ENCODE peak calls at places on chromosomes 6 and 20, in ten cellular contexts. H, P, Y, O, C, G, W, V, T and K are unnamed samples.
A peak's percentile ranks its signal among the peaks of the same experiment; 100 is the strongest.

GRCh38 chr20:24764027-24764797 is 184.9 kb upstream of the CST7 start:
- DNase-seq in P (no peak), V (no peak), Y (no peak), G (no peak), W (no peak), C (no peak), O (no peak), H (no peak), T (no peak), K (no peak)

GRCh38 chr20:60820149-60820548 is 431.9 kb upstream of the CDH4 start:
- DNase-seq in P (no peak), H (no peak), T (no peak), G (no peak), Y (no peak), O (no peak), V (no peak), C (no peak), W (no peak), K (no peak)

GRCh38 chr20:43404880-43405279 is 52.8 kb upstream of the SRSF6 start:
- DNase-seq in T (no peak), Y (peak; percentile 26), G (peak; percentile 13), W (no peak), V (peak; percentile 34), P (no peak), O (no peak), H (no peak), C (peak; percentile 41), K (peak; percentile 13)

GRCh38 chr6:166957087-166957804 is 896 bp upstream of the RNASET2 start:
- DNase-seq in T (no peak), C (peak; percentile 69), Y (no peak), W (no peak), G (peak; percentile 27), P (peak; percentile 88), V (no peak), H (peak; percentile 45), O (no peak), K (no peak)

GRCh38 chr6:159806021-159806458 is 6.0 kb downstream of the PNLDC1 start:
- DNase-seq in G (no peak), C (no peak), H (no peak), P (no peak), V (peak; percentile 22), W (no peak), O (no peak), Y (no peak), T (no peak), K (peak; percentile 46)

GRCh38 chr20:22908437-22908836 is 126.7 kb upstream of the SSTR4 start:
- DNase-seq in O (no peak), P (no peak), C (no peak), T (no peak), W (no peak), Y (no peak), G (no peak), H (no peak), V (no peak), K (no peak)

GRCh38 chr20:49887251-49887827 is 28.0 kb downstream of the SPATA2 start:
- DNase-seq in T (no peak), V (peak; percentile 80), P (no peak), G (peak; percentile 35), H (no peak), O (no peak), C (no peak), W (no peak), Y (no peak), K (no peak)

GRCh38 chr6:34052918-34053608 is 92.8 kb downstream of the GRM4 start:
- DNase-seq in H (no peak), V (no peak), G (no peak), C (no peak), T (no peak), W (no peak), O (no peak), P (no peak), Y (no peak), K (no peak)

GRCh38 chr6:44021628-44022295 is 105.5 kb downstream of the MRPL14 start:
- DNase-seq in C (no peak), V (no peak), H (no peak), T (no peak), Y (no peak), O (no peak), G (no peak), W (no peak), P (peak; percentile 28), K (no peak)

GRCh38 chr6:131167773-131168172 is 32.5 kb downstream of the AKAP7 start:
- DNase-seq in O (no peak), C (no peak), G (no peak), V (peak; percentile 7), Y (no peak), H (no peak), W (no peak), P (no peak), T (no peak), K (peak; percentile 39)

GRCh38 chr6:2900821-2901644 is 2.1 kb downstream of the SERPINB9 start:
- DNase-seq in V (no peak), Y (no peak), P (no peak), H (no peak), T (no peak), C (no peak), G (peak; percentile 2), W (no peak), O (no peak), K (no peak)

GRCh38 chr6:52050051-52050405 is 37.4 kb downstream of the PKHD1 start:
- DNase-seq in V (no peak), G (no peak), W (no peak), P (no peak), O (no peak), H (no peak), C (no peak), T (no peak), Y (no peak), K (no peak)

GRCh38 chr6:106974999-106975698 is 620 bp upstream of the CD24 start:
- DNase-seq in C (peak; percentile 65), W (peak; percentile 55), G (peak; percentile 23), P (peak; percentile 83), O (peak; percentile 52), V (peak; percentile 72), Y (no peak), H (peak; percentile 58), T (no peak), K (peak; percentile 87)

GRCh38 chr20:37542281-37542680 is 14.6 kb upstream of the BLCAP start:
- DNase-seq in T (no peak), P (no peak), G (peak; percentile 82), C (no peak), H (no peak), O (no peak), Y (no peak), V (peak; percentile 86), W (no peak), K (no peak)

GRCh38 chr6:126600258-126600916 is 260.5 kb downstream of the CENPW start:
- DNase-seq in T (no peak), G (no peak), H (no peak), P (no peak), W (no peak), Y (no peak), C (no peak), V (no peak), O (no peak), K (no peak)

GRCh38 chr6:159983641-159984080 is 14.8 kb downstream of the IGF2R start:
- DNase-seq in T (no peak), H (no peak), G (peak; percentile 75), W (no peak), V (peak; percentile 63), Y (no peak), C (no peak), O (no peak), P (no peak), K (peak; percentile 72)

GRCh38 chr6:154733610-154734379 is 579 bp downstream of the SCAF8 start:
- DNase-seq in Y (peak; percentile 83), W (peak; percentile 73), O (peak; percentile 89), T (peak; percentile 74), V (peak; percentile 97), C (peak; percentile 96), P (peak; percentile 98), G (peak; percentile 98), H (peak; percentile 96), K (peak; percentile 99)

GRCh38 chr20:55668659-55669058 is 336.7 kb downstream of the CBLN4 start:
- DNase-seq in P (no peak), T (no peak), H (no peak), V (no peak), Y (no peak), C (no peak), W (no peak), O (no peak), G (no peak), K (no peak)

GRCh38 chr6:139763468-139764214 is 389.2 kb upstream of the CITED2 start:
- DNase-seq in H (no peak), G (peak; percentile 78), O (no peak), T (no peak), V (peak; percentile 79), W (no peak), C (no peak), P (no peak), Y (no peak), K (no peak)

GRCh38 chr6:30101423-30101938 is 11.4 kb downstream of the TRIM31 start:
- DNase-seq in C (no peak), G (no peak), P (no peak), O (no peak), H (peak; percentile 64), Y (no peak), W (no peak), T (no peak), V (no peak), K (no peak)

GRCh38 chr6:168190646-168191443 is 111.8 kb upstream of the FRMD1 start:
- DNase-seq in O (no peak), P (no peak), V (no peak), H (no peak), T (no peak), G (no peak), C (no peak), Y (no peak), W (no peak), K (no peak)

GRCh38 chr20:46900068-46900467 is 5.4 kb downstream of the EYA2 start:
- DNase-seq in T (no peak), O (no peak), P (no peak), V (no peak), C (no peak), G (no peak), Y (no peak), W (no peak), H (no peak), K (peak; percentile 76)

GRCh38 chr20:51393566-51393965 is 149.0 kb downstream of the NFATC2 start:
- DNase-seq in C (no peak), O (no peak), Y (no peak), H (no peak), P (no peak), T (no peak), G (no peak), V (no peak), W (no peak), K (no peak)

GRCh38 chr6:7674291-7674690 is 51.6 kb upstream of the BMP6 start:
- DNase-seq in C (no peak), T (no peak), P (no peak), W (no peak), O (no peak), V (no peak), G (no peak), H (no peak), Y (no peak), K (no peak)

GRCh38 chr20:63130654-63131577 is 85.0 kb downstream of the YTHDF1 start:
- DNase-seq in C (no peak), G (no peak), T (no peak), W (no peak), H (no peak), P (peak; percentile 51), O (no peak), V (no peak), Y (no peak), K (no peak)

GRCh38 chr20:14918981-14919380 is 581.6 kb upstream of the FLRT3 start:
- DNase-seq in W (no peak), T (no peak), G (no peak), V (no peak), Y (no peak), H (no peak), C (no peak), O (no peak), P (no peak), K (no peak)

GRCh38 chr20:11876555-11876954 is 41.1 kb upstream of the BTBD3 start:
- DNase-seq in P (no peak), T (no peak), H (no peak), C (no peak), G (no peak), W (no peak), Y (no peak), V (no peak), O (no peak), K (no peak)

GRCh38 chr6:124961784-124962611 is at the start of gene RNF217:
- DNase-seq in W (no peak), H (peak; percentile 41), V (peak; percentile 71), C (peak; percentile 31), T (no peak), G (peak; percentile 73), O (no peak), P (peak; percentile 88), Y (peak; percentile 28), K (peak; percentile 70)